ENCODE peak calls at places on chromosome 13, in nine cellular contexts. A is psoas muscle; Q is aorta; Z is epithelial cell of esophagus; L is ovary; P is amniotic epithelial cell; X is WTC11; D is stimulated activated naive CD4-positive, alpha-beta T cell; Y is CD4-positive, CD25-positive, alpha-beta regulatory T cell. S is an unnamed sample.

GRCh38 chr13:97468331-97468730 is 34.4 kb downstream of the RAP2A start:
- DNase-seq in Q (no peak), A (no peak), X (no peak), D (no peak), Z (no peak), Y (no peak), L (no peak), P (peak), S (no peak)

GRCh38 chr13:26589754-26590153 is 32.3 kb downstream of the WASF3 start:
- DNase-seq in Q (no peak), D (no peak), P (no peak), L (peak), Z (no peak), A (no peak), Y (no peak), X (no peak), S (no peak)

GRCh38 chr13:89199138-89199537 is 1528.0 kb downstream of the SLITRK5 start:
- DNase-seq in A (no peak), D (no peak), Y (no peak), P (peak), Q (no peak), X (no peak), Z (peak), L (no peak), S (no peak)

GRCh38 chr13:41310963-41311606 is at the start of gene NAA16:
- DNase-seq in Y (peak), Q (peak), X (peak), D (peak), A (peak), Z (peak), L (peak), P (peak), S (peak)

GRCh38 chr13:44406617-44407016 is 33.0 kb downstream of the SERP2 start:
- DNase-seq in X (no peak), D (no peak), Y (no peak), Z (no peak), L (no peak), P (no peak), A (no peak), Q (no peak), S (no peak)

GRCh38 chr13:109389892-109390345 is 396.5 kb downstream of the IRS2 start:
- DNase-seq in Q (no peak), Y (no peak), A (no peak), P (peak), L (no peak), Z (peak), X (no peak), D (no peak), S (no peak)

GRCh38 chr13:112056739-112057433 is 10.1 kb upstream of the SOX1 start:
- DNase-seq in L (no peak), P (no peak), A (no peak), Q (no peak), Z (no peak), Y (no peak), D (no peak), X (no peak), S (no peak)

GRCh38 chr13:83221813-83222241 is 660.4 kb downstream of the SLITRK1 start:
- DNase-seq in Y (no peak), A (no peak), L (no peak), Q (no peak), Z (peak), D (no peak), P (peak), X (no peak), S (no peak)

GRCh38 chr13:23867027-23867491 is 22.1 kb downstream of the MIPEP start:
- DNase-seq in A (no peak), Z (peak), L (no peak), Y (no peak), X (no peak), Q (no peak), D (no peak), P (peak), S (no peak)

GRCh38 chr13:91922969-91923592 is 524.7 kb downstream of the GPC5 start:
- DNase-seq in A (no peak), Z (no peak), Q (no peak), D (no peak), L (no peak), Y (no peak), X (no peak), P (peak), S (no peak)

GRCh38 chr13:41565221-41565620 is 107.9 kb downstream of the RGCC start:
- DNase-seq in X (no peak), Y (no peak), L (no peak), A (no peak), Q (no peak), D (no peak), Z (peak), P (peak), S (no peak)

GRCh38 chr13:40118337-40118736 is 462.9 kb downstream of the COG6 start:
- DNase-seq in A (no peak), Z (no peak), D (no peak), Y (no peak), X (no peak), Q (no peak), L (no peak), P (no peak), S (no peak)

GRCh38 chr13:68050746-68051145 is 820.6 kb upstream of the PCDH9 start:
- DNase-seq in Z (no peak), X (no peak), D (no peak), A (no peak), Y (no peak), P (no peak), L (no peak), Q (no peak), S (no peak)

GRCh38 chr13:39132286-39132685 is 94.0 kb downstream of the NHLRC3 start:
- DNase-seq in L (no peak), X (no peak), P (no peak), Q (no peak), A (no peak), Z (peak), D (no peak), Y (no peak), S (no peak)

GRCh38 chr13:94309997-94310842 is 169.3 kb downstream of the DCT start:
- DNase-seq in L (no peak), A (no peak), X (no peak), Z (peak), D (no peak), P (peak), Q (no peak), Y (no peak), S (no peak)

GRCh38 chr13:82933986-82934385 is 948.3 kb downstream of the SLITRK1 start:
- DNase-seq in L (no peak), Q (no peak), Y (no peak), P (no peak), X (no peak), D (no peak), A (no peak), Z (no peak), S (no peak)

GRCh38 chr13:33543631-33544030 is 258.1 kb upstream of the STARD13 start:
- DNase-seq in P (peak), X (no peak), Q (no peak), D (no peak), Y (no peak), Z (peak), L (no peak), A (no peak), S (no peak)

GRCh38 chr13:89097994-89098393 is 1426.8 kb downstream of the SLITRK5 start:
- DNase-seq in Y (no peak), D (no peak), Q (no peak), L (no peak), P (no peak), Z (peak), X (no peak), A (no peak), S (no peak)

S was measured in prostate gland.